ENCODE peak calls at places on chromosome 4, in seven cellular contexts. H is spleen; O is prostate gland; M is CD8-positive, alpha-beta memory T cell; J is aorta; E is HAP-1; G is effector memory CD4-positive, alpha-beta T cell. Q is an unnamed sample.

GRCh38 chr4:87122252-87122651 is 98.2 kb downstream of the KLHL8 start:
- DNase-seq in E (no peak), G (no peak), M (no peak), O (peak; percentile 81), H (no peak), J (no peak), Q (no peak)

GRCh38 chr4:186723207-186724047 is at the start of gene FAT1:
- DNase-seq in G (no peak), O (peak; percentile 58), M (no peak), E (peak; percentile 76), H (no peak), J (peak; percentile 92), Q (peak; percentile 60)

GRCh38 chr4:6986067-6986780 is 56.9 kb upstream of the TADA2B start:
- DNase-seq in M (no peak), H (no peak), G (no peak), J (no peak), O (peak; percentile 50), E (peak; percentile 57), Q (peak; percentile 64)

GRCh38 chr4:5460106-5460801 is 248.1 kb downstream of the EVC2 start:
- DNase-seq in J (no peak), O (no peak), E (peak; percentile 50), H (peak; percentile 77), G (no peak), M (no peak), Q (no peak)

GRCh38 chr4:140052050-140052449 is 101.9 kb downstream of the MAML3 start:
- DNase-seq in H (no peak), E (peak; percentile 53), M (no peak), O (peak; percentile 30), J (no peak), G (no peak), Q (peak; percentile 58)

GRCh38 chr4:53987761-53988171 is 76.6 kb downstream of the CHIC2 start:
- DNase-seq in O (no peak), H (no peak), G (no peak), J (no peak), E (no peak), M (no peak), Q (no peak)

GRCh38 chr4:126440297-126440696 is 1125.5 kb downstream of the FAT4 start:
- DNase-seq in H (no peak), J (no peak), O (no peak), M (no peak), E (no peak), G (no peak), Q (no peak)

GRCh38 chr4:4216668-4217067 is 10.1 kb downstream of the OTOP1 start:
- DNase-seq in H (no peak), O (no peak), M (no peak), J (no peak), G (no peak), E (no peak), Q (no peak)

GRCh38 chr4:133493776-133494175 is 344.7 kb downstream of the PCDH10 start:
- DNase-seq in O (no peak), M (no peak), E (no peak), G (no peak), J (no peak), H (no peak), Q (no peak)

GRCh38 chr4:15240764-15241163 is 187.1 kb upstream of the C1QTNF7 start:
- DNase-seq in M (no peak), O (no peak), J (no peak), E (no peak), H (no peak), G (no peak), Q (no peak)

GRCh38 chr4:185567828-185568442 is 32.6 kb upstream of the PDLIM3 start:
- DNase-seq in H (no peak), E (no peak), O (peak; percentile 42), M (no peak), J (peak; percentile 90), G (no peak), Q (no peak)

GRCh38 chr4:125520258-125520990 is 205.7 kb downstream of the FAT4 start:
- DNase-seq in M (no peak), G (no peak), H (no peak), E (no peak), O (no peak), J (no peak), Q (no peak)

GRCh38 chr4:182338731-182339130 is 95.5 kb downstream of the TENM3 start:
- DNase-seq in M (no peak), J (no peak), H (no peak), E (no peak), G (no peak), O (no peak), Q (no peak)

GRCh38 chr4:109801895-109802319 is at the start of gene CFI:
- DNase-seq in O (no peak), G (no peak), E (no peak), J (no peak), M (no peak), H (no peak), Q (no peak)

GRCh38 chr4:155967098-155967497 is 13.4 kb upstream of the CTSO start:
- DNase-seq in J (no peak), H (no peak), E (no peak), O (no peak), M (no peak), G (no peak), Q (no peak)

GRCh38 chr4:98659106-98659592 is 738 bp upstream of the TSPAN5 start:
- DNase-seq in O (no peak), H (no peak), M (no peak), E (no peak), J (no peak), G (no peak), Q (no peak)

GRCh38 chr4:10077492-10078335 is 38.9 kb downstream of the WDR1 start:
- DNase-seq in G (no peak), H (no peak), E (no peak), O (no peak), M (no peak), J (peak; percentile 76), Q (peak; percentile 71)
- H3K36me3 ChIP-seq in G (peaks cover 87% of the 10 kb centered on the region), H (peaks cover 93% of the 10 kb centered on the region), E (peaks cover 84% of the 10 kb centered on the region), O (peaks cover 53% of the 10 kb centered on the region), M (peaks cover 85% of the 10 kb centered on the region), J (peaks cover 19% of the 10 kb centered on the region), Q (peaks cover 100% of the 10 kb centered on the region)

GRCh38 chr4:40316333-40316781 is 18.8 kb upstream of the CHRNA9 start:
- DNase-seq in J (no peak), M (no peak), G (peak; percentile 13), H (no peak), E (peak; percentile 55), O (no peak), Q (no peak)

GRCh38 chr4:40314951-40315350 is 20.2 kb upstream of the CHRNA9 start:
- DNase-seq in H (no peak), E (no peak), M (no peak), O (no peak), J (no peak), G (no peak), Q (no peak)

GRCh38 chr4:40317921-40318658 is 17.0 kb upstream of the CHRNA9 start:
- DNase-seq in O (no peak), E (no peak), J (no peak), H (no peak), G (no peak), M (no peak), Q (no peak)

GRCh38 chr4:40321671-40322131 is 13.4 kb upstream of the CHRNA9 start:
- DNase-seq in H (no peak), O (no peak), E (peak; percentile 30), G (no peak), M (no peak), J (no peak), Q (no peak)

DNA sequence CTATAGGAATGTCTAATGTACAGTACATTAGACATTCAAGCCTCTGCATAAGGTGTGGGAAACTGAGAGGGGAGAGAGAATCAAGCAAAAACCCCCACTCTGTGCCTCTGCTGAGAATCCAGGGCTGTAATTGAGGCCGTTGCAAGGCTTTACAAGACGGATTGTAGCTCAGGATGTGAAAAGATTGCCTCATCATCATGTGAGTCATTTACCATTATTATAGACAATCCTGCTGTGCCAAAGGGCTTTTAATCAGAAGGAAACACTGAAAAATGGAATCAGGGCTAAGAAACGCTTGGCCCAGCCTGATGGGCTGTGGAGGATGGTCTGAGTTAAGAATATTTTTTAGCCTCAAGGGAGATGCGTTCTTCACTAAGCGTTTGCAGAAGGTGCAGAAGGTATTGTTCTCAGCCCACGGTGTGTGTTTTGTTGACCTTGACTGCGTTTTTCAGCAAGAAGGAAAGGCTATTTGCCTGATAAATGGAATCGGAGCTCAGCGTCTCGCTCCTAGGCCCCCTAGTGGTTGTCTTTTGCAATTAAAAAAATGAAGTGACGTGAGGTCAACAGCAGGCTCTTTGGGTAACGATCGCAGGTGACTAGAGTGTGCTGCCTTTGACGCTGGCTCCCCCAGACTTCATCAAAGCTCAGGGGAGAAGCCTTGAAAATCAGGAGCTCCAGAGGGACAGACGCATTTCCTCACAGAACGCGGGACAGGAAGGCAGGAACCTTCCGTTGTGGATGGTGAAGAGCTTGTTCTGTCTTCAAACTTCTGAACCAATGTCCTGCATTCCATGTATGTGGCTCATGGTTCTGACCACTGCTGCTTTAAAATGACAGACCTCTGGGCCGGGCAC is 18.1 kb upstream of the CHRNA9 start:
- DNase-seq in E (peak; percentile 82), O (peak; percentile 34), G (peak; percentile 43), M (peak; percentile 38), H (no peak), J (no peak), Q (no peak)
- H3K4me3 ChIP-seq in E (peak overlapping the region; percentile 2), O (peak overlapping the region; percentile 0), G (peak overlapping the region; percentile 43), M (peak overlapping the region; percentile 73), H (peak overlapping the region; percentile 21), J (peak overlapping the region; percentile 23), Q (peak overlapping the region; percentile 33)

GRCh38 chr4:13511101-13511500 is 27.0 kb upstream of the RAB28 start:
- DNase-seq in H (no peak), O (no peak), M (no peak), J (no peak), E (no peak), G (no peak), Q (no peak)
- H3K27me3 ChIP-seq in H (peaks cover 26% of the 10 kb centered on the region), O (no peaks in the 10 kb centered on the region), M (no peaks in the 10 kb centered on the region), J (no peaks in the 10 kb centered on the region), E (no peaks in the 10 kb centered on the region), G (peaks cover 9% of the 10 kb centered on the region), Q (peaks cover 15% of the 10 kb centered on the region)

GRCh38 chr4:1234811-1235292 is 14.1 kb downstream of the CTBP1 start:
- DNase-seq in G (no peak), E (no peak), O (no peak), M (no peak), J (peak; percentile 70), H (peak; percentile 64), Q (no peak)

GRCh38 chr4:1237981-1238675 is 10.8 kb downstream of the CTBP1 start:
- DNase-seq in G (no peak), O (no peak), E (no peak), J (peak; percentile 70), M (no peak), H (peak; percentile 70), Q (peak; percentile 39)

GRCh38 chr4:1234296-1234695 is 14.6 kb downstream of the CTBP1 start:
- DNase-seq in E (no peak), H (peak; percentile 36), M (no peak), G (no peak), J (peak; percentile 57), O (no peak), Q (peak; percentile 41)

GRCh38 chr4:1235381-1236102 is 13.4 kb downstream of the CTBP1 start:
- DNase-seq in J (peak; percentile 65), H (peak; percentile 59), G (no peak), O (no peak), M (no peak), E (no peak), Q (no peak)

DNA sequence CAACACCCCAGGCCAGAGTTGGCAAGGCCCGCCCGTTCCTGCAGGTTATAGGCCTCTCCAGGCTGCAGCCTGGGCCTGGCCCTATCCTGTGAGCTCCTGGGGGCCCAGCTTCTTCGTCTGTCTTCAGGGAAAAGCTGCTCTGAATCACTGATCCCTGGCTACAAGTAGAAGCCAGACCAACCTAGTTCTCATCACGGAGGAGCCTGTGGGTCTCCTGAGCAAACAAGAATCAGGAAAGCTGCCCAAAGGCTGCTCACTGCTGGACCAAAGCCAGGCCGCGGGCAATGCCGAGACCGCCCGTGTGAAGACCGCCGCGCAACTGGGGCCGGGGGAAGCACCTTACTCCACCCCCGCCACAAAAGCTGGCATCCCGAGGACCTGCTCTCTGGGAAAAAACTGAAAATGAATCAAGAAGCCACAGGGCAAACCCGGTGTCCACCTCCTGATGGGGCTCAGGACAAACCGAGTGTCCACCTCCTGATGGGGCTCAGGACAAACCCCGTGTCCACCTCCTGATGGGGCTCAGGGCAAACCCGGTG is 12.8 kb downstream of the CTBP1 start:
- DNase-seq in E (no peak), G (no peak), O (no peak), J (peak; percentile 63), H (no peak), M (no peak), Q (peak; percentile 22)
- H3K36me3 ChIP-seq in E (peaks cover 65% of the 10 kb centered on the region), G (peaks cover 91% of the 10 kb centered on the region), O (peaks cover 12% of the 10 kb centered on the region), J (no peaks in the 10 kb centered on the region), H (peaks cover 67% of the 10 kb centered on the region), M (peaks cover 20% of the 10 kb centered on the region), Q (peaks cover 83% of the 10 kb centered on the region)

Q was measured in lower lobe of right lung.